ENCODE peak calls at places on chromosome 10, in seven cellular contexts. T is NCI-H2081; W is brain pericyte; L is mucosa of gallbladder; U is HTR-8/SVneo; R is stimulated activated CD4-positive, alpha-beta T cell treated with anti-CD3 and anti-CD28 coated beads, Interleukin-2, amount 100 ng/mL, for 4 hours; A is activated T-cell treated with anti-CD3 and anti-CD28 coated beads for 1 hour. P is an unnamed sample.

GRCh38 chr10:16583382-16583781 is 61.7 kb upstream of the C1QL3 start:
- DNase-seq in T (no peak), W (no peak), L (no peak), U (no peak), R (no peak), A (no peak), P (no peak)

GRCh38 chr10:48455055-48455391 is 148.5 kb downstream of the MAPK8 start:
- DNase-seq in T (no peak), W (no peak), L (no peak), U (no peak), R (no peak), A (no peak), P (no peak)

GRCh38 chr10:97138174-97138573 is 47.6 kb downstream of the SLIT1 start:
- DNase-seq in T (no peak), W (no peak), L (peak), U (no peak), R (no peak), A (no peak), P (peak)

GRCh38 chr10:26488344-26488743 is 50.2 kb downstream of the APBB1IP start:
- DNase-seq in T (no peak), W (no peak), L (no peak), U (no peak), R (no peak), A (no peak), P (no peak)

GRCh38 chr10:78301891-78302738 is 268.5 kb downstream of the RPS24 start:
- DNase-seq in T (peak), W (no peak), L (no peak), U (no peak), R (no peak), A (no peak), P (no peak)

GRCh38 chr10:78516741-78517140 is 483.1 kb downstream of the RPS24 start:
- DNase-seq in T (no peak), W (no peak), L (no peak), U (no peak), R (no peak), A (no peak), P (no peak)

GRCh38 chr10:44935961-44936285 is 23.7 kb upstream of the RASSF4 start:
- DNase-seq in T (no peak), W (no peak), L (no peak), U (no peak), R (no peak), A (no peak), P (no peak)

GRCh38 chr10:26987851-26988250 is 112.4 kb downstream of the ANKRD26 start:
- DNase-seq in T (no peak), W (no peak), L (no peak), U (no peak), R (no peak), A (no peak), P (no peak)

GRCh38 chr10:91061608-91062007 is 140.7 kb upstream of the ANKRD1 start:
- DNase-seq in T (no peak), W (no peak), L (no peak), U (no peak), R (no peak), A (no peak), P (no peak)

GRCh38 chr10:100370976-100371706 is 24.1 kb downstream of the SCD start:
- DNase-seq in T (no peak), W (no peak), L (peak), U (peak), R (no peak), A (peak), P (peak)

GRCh38 chr10:90665905-90666662 is 191.8 kb downstream of the HTR7 start:
- DNase-seq in T (no peak), W (no peak), L (no peak), U (no peak), R (no peak), A (no peak), P (no peak)

GRCh38 chr10:68542046-68542445 is 14.7 kb upstream of the SLC25A16 start:
- DNase-seq in T (no peak), W (no peak), L (no peak), U (no peak), R (no peak), A (no peak), P (no peak)

GRCh38 chr10:30493609-30494530 is 59.9 kb downstream of the MAP3K8 start:
- DNase-seq in T (no peak), W (no peak), L (peak), U (no peak), R (no peak), A (no peak), P (no peak)

GRCh38 chr10:86178401-86179142 is 188.0 kb downstream of the GRID1 start:
- DNase-seq in T (peak), W (no peak), L (no peak), U (peak), R (no peak), A (no peak), P (peak)

GRCh38 chr10:95664543-95664942 is 8.0 kb upstream of the ALDH18A1 start:
- DNase-seq in T (no peak), W (no peak), L (no peak), U (no peak), R (no peak), A (no peak), P (no peak)

GRCh38 chr10:75379234-75379724 is 22.3 kb downstream of the ZNF503 start:
- DNase-seq in T (peak), W (no peak), L (no peak), U (peak), R (no peak), A (no peak), P (no peak)

GRCh38 chr10:122052702-122053101 is 63.7 kb downstream of the TACC2 start:
- DNase-seq in T (no peak), W (no peak), L (no peak), U (no peak), R (no peak), A (no peak), P (no peak)

GRCh38 chr10:63681965-63682704 is 160.9 kb downstream of the REEP3 start:
- DNase-seq in T (no peak), W (peak), L (peak), U (no peak), R (no peak), A (no peak), P (no peak)

GRCh38 chr10:99850041-99850766 is 67.8 kb downstream of the ABCC2 start:
- DNase-seq in T (no peak), W (no peak), L (no peak), U (no peak), R (no peak), A (no peak), P (no peak)

GRCh38 chr10:46248651-46249131 is 38.1 kb upstream of the ANTXRL start:
- DNase-seq in T (no peak), W (no peak), L (no peak), U (no peak), R (no peak), A (no peak), P (no peak)

GRCh38 chr10:50497758-50498157 is 126.0 kb downstream of the SGMS1 start:
- DNase-seq in T (no peak), W (no peak), L (no peak), U (peak), R (no peak), A (no peak), P (no peak)

GRCh38 chr10:96673318-96674099 is 46.8 kb downstream of the PIK3AP1 start:
- DNase-seq in T (no peak), W (no peak), L (peak), U (peak), R (no peak), A (no peak), P (no peak)

GRCh38 chr10:75645704-75646103 is 214.3 kb downstream of the LRMDA start:
- DNase-seq in T (no peak), W (no peak), L (no peak), U (no peak), R (no peak), A (no peak), P (no peak)

GRCh38 chr10:117518246-117518645 is 24.3 kb upstream of the EMX2 start:
- DNase-seq in T (no peak), W (no peak), L (no peak), U (no peak), R (no peak), A (no peak), P (no peak)

GRCh38 chr10:18400201-18400910 is 251.0 kb downstream of the NSUN6 start:
- DNase-seq in T (peak), W (no peak), L (peak), U (no peak), R (no peak), A (no peak), P (no peak)

GRCh38 chr10:44369851-44370250 is 15.0 kb downstream of the CXCL12 start:
- DNase-seq in T (no peak), W (no peak), L (no peak), U (no peak), R (no peak), A (no peak), P (no peak)

GRCh38 chr10:52778511-52779392 is 6.2 kb upstream of the MBL2 start:
- DNase-seq in T (peak), W (no peak), L (no peak), U (no peak), R (no peak), A (no peak), P (peak)

GRCh38 chr10:88848499-88848898 is 3.1 kb downstream of the ANKRD22 start:
- DNase-seq in T (no peak), W (no peak), L (no peak), U (peak), R (no peak), A (no peak), P (peak)

GRCh38 chr10:94991243-94991888 is 52.9 kb downstream of the CYP2C9 start:
- DNase-seq in T (no peak), W (no peak), L (peak), U (no peak), R (no peak), A (no peak), P (peak)

GRCh38 chr10:119252051-119252465 is 44.7 kb downstream of the GRK5 start:
- DNase-seq in T (no peak), W (no peak), L (no peak), U (no peak), R (no peak), A (no peak), P (no peak)

GRCh38 chr10:90968448-90969086 is 47.7 kb upstream of the ANKRD1 start:
- DNase-seq in T (no peak), W (no peak), L (no peak), U (peak), R (no peak), A (no peak), P (no peak)